ENCODE peak calls at places on chromosomes 2 and 18, in four cellular contexts. One of them, this sample, is unnamed.

GRCh38 chr2:234451852-234452625 is 44.8 kb downstream of the ARL4C start:
- DNase-seq in kidney epithelial cell: peak; percentile 48
- DNase-seq in fibroblast of the aortic adventitia: peak; percentile 98
- DNase-seq in uterus: no peak
- DNase-seq in this sample: peak; percentile 93

GRCh38 chr2:201952212-201952611 is 81.4 kb upstream of the FZD7 start:
- DNase-seq in kidney epithelial cell: no peak
- DNase-seq in uterus: no peak
- DNase-seq in fibroblast of the aortic adventitia: no peak
- DNase-seq in this sample: no peak

GRCh38 chr2:128695646-128696240 is 377.1 kb upstream of the HS6ST1 start:
- DNase-seq in uterus: no peak
- DNase-seq in kidney epithelial cell: no peak
- DNase-seq in fibroblast of the aortic adventitia: no peak
- DNase-seq in this sample: no peak

GRCh38 chr2:30645081-30645744 is 162.0 kb downstream of the CAPN13 start:
- DNase-seq in fibroblast of the aortic adventitia: no peak
- DNase-seq in uterus: no peak
- DNase-seq in kidney epithelial cell: no peak
- DNase-seq in this sample: no peak

GRCh38 chr2:145854039-145854755 is 1334.3 kb upstream of the ZEB2 start:
- DNase-seq in uterus: no peak
- DNase-seq in kidney epithelial cell: no peak
- DNase-seq in fibroblast of the aortic adventitia: no peak
- DNase-seq in this sample: no peak

GRCh38 chr2:85161626-85161960 is 28.4 kb downstream of the TCF7L1 start:
- DNase-seq in fibroblast of the aortic adventitia: peak; percentile 56
- DNase-seq in uterus: no peak
- DNase-seq in kidney epithelial cell: no peak
- DNase-seq in this sample: no peak

GRCh38 chr2:118654945-118655344 is 192.5 kb downstream of the EN1 start:
- DNase-seq in uterus: no peak
- DNase-seq in fibroblast of the aortic adventitia: peak; percentile 68
- DNase-seq in kidney epithelial cell: no peak
- DNase-seq in this sample: peak; percentile 13

GRCh38 chr18:499351-500229 is 911 bp downstream of the COLEC12 start:
- DNase-seq in uterus: peak; percentile 34
- DNase-seq in kidney epithelial cell: peak; percentile 52
- DNase-seq in fibroblast of the aortic adventitia: peak; percentile 95
- DNase-seq in this sample: peak; percentile 92

GRCh38 chr2:152336854-152337510 is 2.0 kb downstream of the FMNL2 start:
- DNase-seq in kidney epithelial cell: no peak
- DNase-seq in uterus: peak; percentile 60
- DNase-seq in fibroblast of the aortic adventitia: peak; percentile 68
- DNase-seq in this sample: peak; percentile 84

GRCh38 chr2:205975082-205975949 is 110.7 kb downstream of the INO80D start:
- DNase-seq in fibroblast of the aortic adventitia: no peak
- DNase-seq in uterus: no peak
- DNase-seq in kidney epithelial cell: peak; percentile 35
- DNase-seq in this sample: peak; percentile 34

GRCh38 chr2:130756041-130756720 is 841 bp downstream of the AMER3 start:
- DNase-seq in fibroblast of the aortic adventitia: peak; percentile 1
- DNase-seq in uterus: no peak
- DNase-seq in kidney epithelial cell: no peak
- DNase-seq in this sample: no peak

GRCh38 chr2:147739531-147739930 is 105.3 kb upstream of the ACVR2A start:
- DNase-seq in uterus: no peak
- DNase-seq in fibroblast of the aortic adventitia: no peak
- DNase-seq in kidney epithelial cell: no peak
- DNase-seq in this sample: no peak

DNA sequence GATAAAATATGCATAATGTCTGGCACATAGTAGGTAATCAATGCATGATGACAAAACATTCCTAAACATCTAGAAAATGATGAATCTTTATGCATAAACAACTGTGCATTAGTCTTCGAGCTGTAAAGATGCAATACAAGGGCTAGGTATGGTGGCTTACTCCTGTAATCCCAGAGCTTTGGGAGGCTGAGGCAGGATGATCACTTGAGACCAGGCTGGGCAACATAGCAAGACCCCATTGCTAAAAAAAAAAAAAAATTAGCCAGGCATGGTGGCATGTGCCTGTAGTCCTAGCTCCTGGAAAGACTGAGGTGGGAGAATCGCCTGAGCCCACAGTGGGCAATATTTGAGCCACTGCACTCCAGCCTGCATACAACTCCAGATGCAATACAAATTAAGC is 5.3 kb downstream of the TET3 start:
- DNase-seq in fibroblast of the aortic adventitia: no peak
- DNase-seq in kidney epithelial cell: no peak
- DNase-seq in uterus: no peak
- DNase-seq in this sample: no peak
- H3K4me3 ChIP-seq in fibroblast of the aortic adventitia: no peak overlapping the region
- H3K4me3 ChIP-seq in kidney epithelial cell: no peak overlapping the region
- H3K4me3 ChIP-seq in uterus: no peak overlapping the region
- H3K4me3 ChIP-seq in this sample: no peak overlapping the region

DNA sequence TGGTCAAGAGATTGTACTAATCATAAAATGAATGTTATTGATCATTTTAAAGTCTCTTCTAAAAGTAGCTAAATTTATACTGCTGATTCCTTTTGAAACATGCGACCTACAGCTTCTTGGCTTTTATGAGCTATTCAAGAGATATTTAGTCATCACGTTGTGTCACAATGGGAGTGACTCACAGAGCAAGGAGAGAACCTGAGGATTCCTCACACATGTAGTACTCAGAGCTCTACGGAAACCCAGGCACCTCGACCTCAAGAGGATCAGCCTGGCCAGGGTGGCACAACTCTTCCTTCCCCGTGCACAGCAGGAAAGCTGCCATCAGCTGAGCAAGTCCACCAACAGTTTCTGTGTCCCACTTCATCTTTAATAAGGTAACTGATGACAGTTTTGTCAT is at the start of gene DHRS9:
- DNase-seq in fibroblast of the aortic adventitia: peak; percentile 26
- DNase-seq in uterus: no peak
- DNase-seq in kidney epithelial cell: peak; percentile 86
- DNase-seq in this sample: peak; percentile 58
- H3K4me3 ChIP-seq in fibroblast of the aortic adventitia: no peak within 1 kb of the TSS
- H3K4me3 ChIP-seq in uterus: no peak within 1 kb of the TSS
- H3K4me3 ChIP-seq in kidney epithelial cell: no peak within 1 kb of the TSS
- H3K4me3 ChIP-seq in this sample: no peak within 1 kb of the TSS

GRCh38 chr2:191295088-191295487 is 49.9 kb downstream of the MYO1B start:
- DNase-seq in uterus: no peak
- DNase-seq in kidney epithelial cell: no peak
- DNase-seq in fibroblast of the aortic adventitia: no peak
- DNase-seq in this sample: no peak
- H3K4me3 ChIP-seq in uterus: no peak overlapping the region
- H3K4me3 ChIP-seq in kidney epithelial cell: no peak overlapping the region
- H3K4me3 ChIP-seq in fibroblast of the aortic adventitia: no peak overlapping the region
- H3K4me3 ChIP-seq in this sample: no peak overlapping the region

GRCh38 chr18:21741511-21742322 is 1.1 kb downstream of the MIB1 start:
- DNase-seq in uterus: peak; percentile 33
- DNase-seq in fibroblast of the aortic adventitia: peak; percentile 24
- DNase-seq in kidney epithelial cell: no peak
- DNase-seq in this sample: peak; percentile 21
- H3K4me3 ChIP-seq in uterus: peak overlapping the region; percentile 69
- H3K4me3 ChIP-seq in fibroblast of the aortic adventitia: peak overlapping the region; percentile 91
- H3K4me3 ChIP-seq in kidney epithelial cell: peak overlapping the region; percentile 89
- H3K4me3 ChIP-seq in this sample: peak overlapping the region; percentile 91

GRCh38 chr2:48049371-48049770 is 143.1 kb upstream of the FBXO11 start:
- DNase-seq in uterus: no peak
- DNase-seq in kidney epithelial cell: no peak
- DNase-seq in fibroblast of the aortic adventitia: no peak
- DNase-seq in this sample: no peak
- H3K4me3 ChIP-seq in uterus: no peak overlapping the region
- H3K4me3 ChIP-seq in kidney epithelial cell: no peak overlapping the region
- H3K4me3 ChIP-seq in fibroblast of the aortic adventitia: no peak overlapping the region
- H3K4me3 ChIP-seq in this sample: no peak overlapping the region

GRCh38 chr18:24140697-24141096 is 1.8 kb downstream of the CABYR start:
- DNase-seq in fibroblast of the aortic adventitia: no peak
- DNase-seq in uterus: no peak
- DNase-seq in kidney epithelial cell: no peak
- DNase-seq in this sample: no peak

GRCh38 chr18:24136967-24137373 is 1.9 kb upstream of the CABYR start:
- DNase-seq in fibroblast of the aortic adventitia: no peak
- DNase-seq in uterus: no peak
- DNase-seq in kidney epithelial cell: no peak
- DNase-seq in this sample: peak; percentile 36

GRCh38 chr18:24138281-24138883 is 480 bp upstream of the CABYR start:
- DNase-seq in kidney epithelial cell: no peak
- DNase-seq in fibroblast of the aortic adventitia: no peak
- DNase-seq in uterus: no peak
- DNase-seq in this sample: no peak

GRCh38 chr18:24142376-24142775 is 3.5 kb downstream of the CABYR start:
- DNase-seq in kidney epithelial cell: no peak
- DNase-seq in fibroblast of the aortic adventitia: no peak
- DNase-seq in uterus: no peak
- DNase-seq in this sample: no peak

DNA sequence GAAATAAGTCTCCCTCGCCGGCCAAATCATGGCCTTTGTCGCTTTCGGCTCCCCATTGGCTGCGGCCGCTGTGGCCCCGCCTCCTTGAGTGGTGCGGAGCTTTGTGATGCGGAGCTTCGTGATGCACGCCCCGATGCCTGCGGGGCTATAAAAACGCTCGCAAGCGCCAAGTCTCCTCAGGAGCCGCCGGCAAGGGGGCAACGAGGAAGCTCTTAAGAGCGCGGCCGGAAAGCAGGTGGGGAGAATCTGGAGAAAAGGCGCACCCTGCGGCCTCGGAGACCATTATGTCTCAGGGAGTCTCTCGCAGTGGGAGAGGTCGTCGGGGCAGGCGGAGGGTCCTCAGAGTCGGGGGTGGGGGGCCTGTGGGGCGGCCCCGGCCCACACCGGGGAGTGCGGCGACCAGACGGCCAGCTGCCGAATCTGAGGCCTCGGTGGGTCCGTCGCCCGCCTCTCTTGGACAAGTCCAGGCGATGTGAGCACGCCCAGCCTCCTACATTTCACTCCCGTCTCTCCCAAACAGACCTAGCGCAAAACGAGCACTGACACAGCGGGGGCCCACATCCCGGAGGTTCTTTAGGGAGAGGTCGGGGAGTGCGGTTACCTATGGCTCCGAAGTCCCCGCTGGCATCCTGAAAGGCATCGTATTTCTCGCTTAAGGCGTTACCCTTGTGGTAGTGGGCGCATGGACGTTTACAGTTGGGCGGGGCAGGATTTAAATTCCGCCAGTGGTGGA is at the start of gene CABYR:
- DNase-seq in fibroblast of the aortic adventitia: peak; percentile 84
- DNase-seq in uterus: peak; percentile 69
- DNase-seq in kidney epithelial cell: peak; percentile 61
- DNase-seq in this sample: peak; percentile 82
- H3K4me3 ChIP-seq in fibroblast of the aortic adventitia: peak within 1 kb of the TSS; percentile 76
- H3K4me3 ChIP-seq in uterus: peak within 1 kb of the TSS; percentile 63
- H3K4me3 ChIP-seq in kidney epithelial cell: peak within 1 kb of the TSS; percentile 58
- H3K4me3 ChIP-seq in this sample: peak within 1 kb of the TSS; percentile 58

This sample was measured in fibroblast of villous mesenchyme.